ENCODE peak calls at places on chromosomes 4 and X, in six cellular contexts. B is GM12865; L is MM.1S; Q is naive thymus-derived CD8-positive, alpha-beta T cell; Z is EL; H is effector memory CD4-positive, alpha-beta T cell. E is an unnamed sample.

GRCh38 chr4:1010522-1011021 is 854 bp upstream of the FGFRL1 start:
- DNase-seq in L (no peak), Z (peak; percentile 83), H (peak; percentile 53), Q (peak; percentile 45), B (peak; percentile 42), E (peak; percentile 83)

GRCh38 chr4:20394471-20394870 is 142.8 kb downstream of the SLIT2 start:
- DNase-seq in Z (no peak), H (no peak), B (no peak), L (no peak), Q (no peak), E (no peak)

GRCh38 chr4:103853627-103854026 is 133.8 kb upstream of the TACR3 start:
- DNase-seq in H (no peak), L (no peak), Z (no peak), B (no peak), Q (no peak), E (no peak)

GRCh38 chr4:141432000-141432712 is 204.2 kb upstream of the IL15 start:
- DNase-seq in H (no peak), Z (peak; percentile 61), L (no peak), B (no peak), Q (no peak), E (peak; percentile 46)

GRCh38 chr4:107863850-107864371 is 39.2 kb downstream of the SGMS2 start:
- DNase-seq in Z (peak; percentile 58), H (no peak), L (no peak), Q (no peak), B (no peak), E (peak; percentile 13)

GRCh38 chr4:173074501-173074946 is 94.1 kb upstream of the GALNT7 start:
- DNase-seq in Q (no peak), H (no peak), Z (peak; percentile 62), B (peak; percentile 9), L (no peak), E (peak; percentile 89)

GRCh38 chrX:50198348-50198747 is 2.5 kb downstream of the AKAP4 start:
- DNase-seq in B (no peak), Q (no peak), Z (no peak), L (no peak), H (no peak), E (no peak)

GRCh38 chr4:44662623-44663006 is 11.2 kb upstream of the YIPF7 start:
- DNase-seq in L (no peak), H (no peak), Q (no peak), B (peak; percentile 29), Z (no peak), E (no peak)

GRCh38 chr4:105944535-105944934 is 49.3 kb downstream of the NPNT start:
- DNase-seq in L (no peak), Z (peak; percentile 80), H (no peak), B (no peak), Q (no peak), E (peak; percentile 30)

GRCh38 chr4:179719766-179720470 is 2277.7 kb upstream of the AGA start:
- DNase-seq in B (peak; percentile 53), Z (no peak), H (no peak), Q (no peak), L (peak; percentile 9), E (no peak)